ENCODE peak calls at places on chromosomes 7 and 10, in four cellular contexts. One of them, this sample, is unnamed.

GRCh38 chr10:130040817-130041330 is 69.8 kb downstream of the C10orf143 start:
- DNase-seq in activated CD8-positive, alpha-beta memory T cell treated with anti-CD3 and anti-CD28 coated beads, Interleukin-2, amount 50 U/mL, for 4 hours: no peak
- DNase-seq in activated T-cell treated with anti-CD3 and anti-CD28 coated beads, Interleukin-2, amount 50 U/mL, for 1 hour: no peak
- DNase-seq in fibroblast of villous mesenchyme: no peak
- DNase-seq in this sample: no peak

GRCh38 chr7:141915565-141915964 is 634 bp upstream of the OR9A4 start:
- DNase-seq in activated CD8-positive, alpha-beta memory T cell treated with anti-CD3 and anti-CD28 coated beads, Interleukin-2, amount 50 U/mL, for 4 hours: no peak
- DNase-seq in activated T-cell treated with anti-CD3 and anti-CD28 coated beads, Interleukin-2, amount 50 U/mL, for 1 hour: no peak
- DNase-seq in fibroblast of villous mesenchyme: no peak
- DNase-seq in this sample: no peak

GRCh38 chr7:43649755-43650274 is 66.9 kb downstream of the STK17A start:
- DNase-seq in activated CD8-positive, alpha-beta memory T cell treated with anti-CD3 and anti-CD28 coated beads, Interleukin-2, amount 50 U/mL, for 4 hours: peak
- DNase-seq in activated T-cell treated with anti-CD3 and anti-CD28 coated beads, Interleukin-2, amount 50 U/mL, for 1 hour: peak
- DNase-seq in fibroblast of villous mesenchyme: no peak
- DNase-seq in this sample: peak

GRCh38 chr10:11058965-11059364 is 41.3 kb downstream of the CELF2 start:
- DNase-seq in activated CD8-positive, alpha-beta memory T cell treated with anti-CD3 and anti-CD28 coated beads, Interleukin-2, amount 50 U/mL, for 4 hours: no peak
- DNase-seq in activated T-cell treated with anti-CD3 and anti-CD28 coated beads, Interleukin-2, amount 50 U/mL, for 1 hour: no peak
- DNase-seq in fibroblast of villous mesenchyme: peak
- DNase-seq in this sample: peak

GRCh38 chr10:111650088-111650487 is 533.5 kb downstream of the GPAM start:
- DNase-seq in activated CD8-positive, alpha-beta memory T cell treated with anti-CD3 and anti-CD28 coated beads, Interleukin-2, amount 50 U/mL, for 4 hours: no peak
- DNase-seq in activated T-cell treated with anti-CD3 and anti-CD28 coated beads, Interleukin-2, amount 50 U/mL, for 1 hour: no peak
- DNase-seq in fibroblast of villous mesenchyme: no peak
- DNase-seq in this sample: no peak

GRCh38 chr7:39667354-39667923 is 44.1 kb downstream of the RALA start:
- DNase-seq in activated CD8-positive, alpha-beta memory T cell treated with anti-CD3 and anti-CD28 coated beads, Interleukin-2, amount 50 U/mL, for 4 hours: no peak
- DNase-seq in activated T-cell treated with anti-CD3 and anti-CD28 coated beads, Interleukin-2, amount 50 U/mL, for 1 hour: no peak
- DNase-seq in fibroblast of villous mesenchyme: peak
- DNase-seq in this sample: no peak

GRCh38 chr7:132164558-132165130 is 411.6 kb downstream of the PLXNA4 start:
- DNase-seq in activated CD8-positive, alpha-beta memory T cell treated with anti-CD3 and anti-CD28 coated beads, Interleukin-2, amount 50 U/mL, for 4 hours: no peak
- DNase-seq in activated T-cell treated with anti-CD3 and anti-CD28 coated beads, Interleukin-2, amount 50 U/mL, for 1 hour: no peak
- DNase-seq in fibroblast of villous mesenchyme: no peak
- DNase-seq in this sample: no peak

GRCh38 chr7:86942081-86942480 is 117.4 kb downstream of the ELAPOR2 start:
- DNase-seq in activated CD8-positive, alpha-beta memory T cell treated with anti-CD3 and anti-CD28 coated beads, Interleukin-2, amount 50 U/mL, for 4 hours: no peak
- DNase-seq in activated T-cell treated with anti-CD3 and anti-CD28 coated beads, Interleukin-2, amount 50 U/mL, for 1 hour: no peak
- DNase-seq in fibroblast of villous mesenchyme: no peak
- DNase-seq in this sample: no peak

GRCh38 chr7:27193335-27194001 is 6.4 kb downstream of the HOXA13 start:
- DNase-seq in activated CD8-positive, alpha-beta memory T cell treated with anti-CD3 and anti-CD28 coated beads, Interleukin-2, amount 50 U/mL, for 4 hours: no peak
- DNase-seq in activated T-cell treated with anti-CD3 and anti-CD28 coated beads, Interleukin-2, amount 50 U/mL, for 1 hour: peak
- DNase-seq in fibroblast of villous mesenchyme: peak
- DNase-seq in this sample: no peak

GRCh38 chr7:3332308-3332707 is 31.3 kb downstream of the SDK1 start:
- DNase-seq in activated CD8-positive, alpha-beta memory T cell treated with anti-CD3 and anti-CD28 coated beads, Interleukin-2, amount 50 U/mL, for 4 hours: no peak
- DNase-seq in activated T-cell treated with anti-CD3 and anti-CD28 coated beads, Interleukin-2, amount 50 U/mL, for 1 hour: no peak
- DNase-seq in fibroblast of villous mesenchyme: no peak
- DNase-seq in this sample: no peak

GRCh38 chr10:115654961-115655360 is 561.8 kb downstream of the ATRNL1 start:
- DNase-seq in activated CD8-positive, alpha-beta memory T cell treated with anti-CD3 and anti-CD28 coated beads, Interleukin-2, amount 50 U/mL, for 4 hours: no peak
- DNase-seq in activated T-cell treated with anti-CD3 and anti-CD28 coated beads, Interleukin-2, amount 50 U/mL, for 1 hour: no peak
- DNase-seq in fibroblast of villous mesenchyme: no peak
- DNase-seq in this sample: no peak

This sample was measured in choroid plexus epithelial cell.